ENCODE peak calls at places on chromosomes 16 and 17, in seven cellular contexts. K, A, I, U, Z, M and S are unnamed samples.
A peak's percentile ranks its signal among the peaks of the same experiment; 100 is the strongest.

GRCh38 chr17:63450551-63450950 is 4.4 kb upstream of the CYB561 start:
- DNase-seq in K (no peak), A (no peak), I (no peak), U (no peak), Z (no peak), M (no peak), S (no peak)

GRCh38 chr17:43316522-43317142 is 82.2 kb upstream of the ARL4D start:
- DNase-seq in K (peak; percentile 43), A (no peak), I (no peak), U (no peak), Z (no peak), M (no peak), S (no peak)

GRCh38 chr17:17666111-17666714 is 15.0 kb upstream of the RAI1 start:
- DNase-seq in K (no peak), A (no peak), I (no peak), U (no peak), Z (no peak), M (no peak), S (peak; percentile 57)

GRCh38 chr16:65071371-65072311 is 50.2 kb downstream of the CDH11 start:
- DNase-seq in K (peak; percentile 88), A (peak; percentile 27), I (no peak), U (no peak), Z (no peak), M (peak; percentile 79), S (peak; percentile 61)

GRCh38 chr17:56159764-56160394 is 6.6 kb downstream of the ANKFN1 start:
- DNase-seq in K (no peak), A (no peak), I (no peak), U (no peak), Z (no peak), M (no peak), S (no peak)

GRCh38 chr17:1142503-1143095 is 37.2 kb downstream of the ABR start:
- DNase-seq in K (peak; percentile 60), A (no peak), I (no peak), U (no peak), Z (no peak), M (no peak), S (no peak)

GRCh38 chr17:78763561-78763960 is 18.5 kb downstream of the CYTH1 start:
- DNase-seq in K (no peak), A (no peak), I (no peak), U (no peak), Z (no peak), M (no peak), S (no peak)

GRCh38 chr17:29617125-29617480 is 5.6 kb downstream of the CORO6 start:
- DNase-seq in K (peak; percentile 94), A (no peak), I (peak; percentile 85), U (peak; percentile 67), Z (peak; percentile 14), M (peak; percentile 83), S (peak; percentile 73)

GRCh38 chr16:2056077-2056476 is 8.3 kb downstream of the TSC2 start:
- DNase-seq in K (peak; percentile 82), A (no peak), I (no peak), U (no peak), Z (no peak), M (no peak), S (peak; percentile 45)

GRCh38 chr17:50495217-50495823 is 12.9 kb upstream of the MYCBPAP start:
- DNase-seq in K (no peak), A (no peak), I (no peak), U (no peak), Z (no peak), M (no peak), S (no peak)

GRCh38 chr17:82939213-82940030 is 99.6 kb upstream of the ZNF750 start:
- DNase-seq in K (no peak), A (no peak), I (no peak), U (no peak), Z (no peak), M (no peak), S (no peak)

GRCh38 chr17:37834168-37834567 is 89.3 kb upstream of the HNF1B start:
- DNase-seq in K (no peak), A (no peak), I (no peak), U (no peak), Z (no peak), M (no peak), S (no peak)

GRCh38 chr17:43878260-43879082 is 28.9 kb downstream of the MPP2 start:
- DNase-seq in K (peak; percentile 91), A (peak; percentile 7), I (peak; percentile 71), U (peak; percentile 29), Z (no peak), M (peak; percentile 72), S (peak; percentile 83)

GRCh38 chr17:78933025-78933958 is 8.1 kb upstream of the TIMP2 start:
- DNase-seq in K (peak; percentile 56), A (no peak), I (peak; percentile 50), U (peak; percentile 11), Z (peak; percentile 66), M (peak; percentile 84), S (peak; percentile 99)

GRCh38 chr17:72383053-72383847 is 262.4 kb downstream of the SOX9 start:
- DNase-seq in K (no peak), A (no peak), I (no peak), U (no peak), Z (no peak), M (no peak), S (no peak)

GRCh38 chr16:86585821-86586611 is 7.7 kb downstream of the FOXL1 start:
- DNase-seq in K (no peak), A (no peak), I (no peak), U (no peak), Z (no peak), M (no peak), S (no peak)

GRCh38 chr16:72620348-72620747 is 427.6 kb downstream of the ZFHX3 start:
- DNase-seq in K (no peak), A (no peak), I (no peak), U (no peak), Z (no peak), M (no peak), S (no peak)

GRCh38 chr17:75626496-75627038 is 6.7 kb upstream of the SMIM5 start:
- DNase-seq in K (no peak), A (no peak), I (no peak), U (no peak), Z (no peak), M (no peak), S (no peak)

GRCh38 chr17:76929572-76929971 is 61.4 kb downstream of the MGAT5B start:
- DNase-seq in K (no peak), A (no peak), I (no peak), U (no peak), Z (no peak), M (no peak), S (no peak)

GRCh38 chr16:48442379-48442778 is 57.2 kb upstream of the SIAH1 start:
- DNase-seq in K (no peak), A (no peak), I (no peak), U (no peak), Z (no peak), M (no peak), S (no peak)